ENCODE peak calls at places on chromosomes 4 and X, in nine cellular contexts. C, X, Y, M, F, G, J, N and I are unnamed samples.

GRCh38 chr4:25592670-25593069 is 63.0 kb upstream of the SLC34A2 start:
- DNase-seq in F (no peak), C (peak; percentile 9), J (no peak), G (no peak), Y (no peak), X (no peak), N (no peak), M (no peak), I (no peak)

GRCh38 chr4:102318526-102318925 is 26.8 kb downstream of the SLC39A8 start:
- DNase-seq in C (peak; percentile 7), G (no peak), N (no peak), F (no peak), X (no peak), M (no peak), Y (no peak), J (no peak), I (no peak)

GRCh38 chr4:20454440-20455037 is 202.8 kb downstream of the SLIT2 start:
- DNase-seq in F (no peak), G (no peak), N (no peak), J (no peak), Y (no peak), C (no peak), M (no peak), X (no peak), I (no peak)

GRCh38 chrX:46506076-46506475 is 39.1 kb downstream of the ZNF674 start:
- DNase-seq in G (no peak), M (no peak), X (no peak), N (no peak), J (no peak), F (no peak), Y (no peak), C (no peak), I (no peak)

GRCh38 chr4:111283066-111283677 is 660.3 kb upstream of the PITX2 start:
- DNase-seq in N (no peak), M (no peak), Y (peak; percentile 41), X (peak; percentile 44), G (peak; percentile 64), J (peak; percentile 86), C (peak; percentile 72), F (peak; percentile 3), I (peak; percentile 77)

GRCh38 chr4:158996669-158997074 is 106.2 kb upstream of the RAPGEF2 start:
- DNase-seq in Y (peak; percentile 94), F (no peak), J (no peak), G (peak; percentile 98), C (no peak), N (no peak), X (no peak), M (no peak), I (peak; percentile 97)

GRCh38 chr4:118967393-118967792 is 78.7 kb downstream of the SYNPO2 start:
- DNase-seq in M (no peak), F (no peak), N (no peak), Y (peak; percentile 33), G (peak; percentile 85), C (no peak), X (no peak), J (no peak), I (peak; percentile 82)

GRCh38 chrX:127519323-127519722 is 532.9 kb downstream of the ACTRT1 start:
- DNase-seq in G (no peak), N (no peak), M (no peak), Y (no peak), J (no peak), C (no peak), F (no peak), X (no peak), I (no peak)

GRCh38 chr4:16443504-16444088 is 217.3 kb upstream of the TAPT1 start:
- DNase-seq in Y (peak; percentile 39), C (no peak), M (no peak), J (no peak), N (no peak), G (peak; percentile 55), F (no peak), X (no peak), I (peak; percentile 65)

GRCh38 chr4:153151535-153152452 is 52.4 kb upstream of the TRIM2 start:
- DNase-seq in G (no peak), X (peak; percentile 69), C (peak; percentile 89), F (peak; percentile 13), J (no peak), N (no peak), M (peak; percentile 70), Y (peak; percentile 55), I (no peak)

GRCh38 chrX:71253253-71254091 is 468 bp downstream of the ZMYM3 start:
- DNase-seq in G (peak; percentile 24), N (no peak), C (peak; percentile 75), X (peak; percentile 28), Y (peak; percentile 14), J (no peak), F (peak; percentile 36), M (no peak), I (peak; percentile 20)

GRCh38 chrX:134624046-134624430 is 34.2 kb downstream of the PLAC1 start:
- DNase-seq in G (no peak), J (no peak), F (no peak), N (no peak), Y (no peak), C (no peak), M (no peak), X (no peak), I (no peak)

GRCh38 chr4:150302553-150302952 is 224.3 kb downstream of the DCLK2 start:
- DNase-seq in X (no peak), C (peak; percentile 58), F (no peak), G (peak; percentile 98), M (no peak), Y (peak; percentile 96), N (no peak), J (no peak), I (peak; percentile 90)

GRCh38 chrX:132968282-132968681 is 9.9 kb upstream of the HS6ST2 start:
- DNase-seq in N (no peak), F (no peak), C (no peak), Y (no peak), J (no peak), M (no peak), X (no peak), G (no peak), I (peak; percentile 11)

DNA sequence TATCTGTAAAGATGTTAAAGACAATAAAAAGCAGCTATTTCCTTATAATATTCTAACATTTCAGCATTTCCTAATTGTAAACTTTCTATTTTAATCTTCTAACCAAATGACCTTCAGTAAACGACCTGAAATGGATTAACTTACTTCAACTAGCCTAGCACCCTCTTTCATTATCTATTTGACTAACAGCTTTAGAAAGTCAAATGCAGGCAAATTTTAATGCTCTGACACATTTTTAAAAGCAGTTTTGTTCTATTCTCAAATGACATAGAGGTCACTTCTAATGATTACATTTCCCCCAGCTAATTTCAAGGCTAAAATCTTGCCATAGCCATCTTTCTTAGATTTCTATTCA is 41.9 kb downstream of the SLC7A11 start:
- DNase-seq in J (no peak), F (no peak), Y (no peak), C (no peak), M (no peak), X (no peak), G (no peak), N (no peak), I (no peak)
- TF ChIP-seq CTCF in J (no peak), F (no peak), Y (no peak), C (no peak), M (no peak), X (no peak), G (no peak), N (no peak), I (no peak)

GRCh38 chr4:151967074-151967473 is 206.3 kb upstream of the GATB start:
- DNase-seq in N (no peak), Y (no peak), M (no peak), G (no peak), X (no peak), C (no peak), J (no peak), F (no peak), I (no peak)

DNA sequence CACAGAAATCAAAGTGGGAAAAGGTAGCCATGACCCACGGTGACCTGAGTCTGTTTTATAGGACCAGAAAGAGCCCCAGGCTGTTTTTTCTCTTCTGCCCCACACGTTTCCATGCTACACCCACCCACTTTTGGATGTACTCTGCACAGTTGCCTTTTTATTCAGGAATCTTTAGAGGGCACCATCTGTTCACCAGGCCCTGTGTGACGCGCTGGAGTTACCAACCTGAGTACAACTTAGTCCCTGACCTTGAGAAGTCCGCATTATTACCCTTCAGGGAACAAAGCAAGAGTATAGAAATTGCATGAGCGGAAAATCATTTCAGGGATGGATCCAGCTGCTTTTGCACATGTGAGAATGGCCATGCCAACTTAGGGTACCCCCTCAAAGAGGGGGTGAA is 207.8 kb upstream of the GATB start:
- DNase-seq in N (no peak), X (no peak), C (no peak), M (no peak), Y (no peak), F (no peak), J (no peak), G (no peak), I (no peak)
- TF ChIP-seq CTCF in N (no peak), X (no peak), C (no peak), M (no peak), Y (no peak), F (no peak), J (no peak), G (no peak), I (no peak)

GRCh38 chr4:129046055-129046959 is 47.0 kb downstream of the SCLT1 start:
- DNase-seq in N (no peak), M (no peak), J (no peak), Y (no peak), F (no peak), X (no peak), G (no peak), C (no peak), I (no peak)

GRCh38 chr4:129043523-129043922 is 49.8 kb downstream of the SCLT1 start:
- DNase-seq in X (no peak), Y (peak; percentile 22), G (peak; percentile 37), M (no peak), N (no peak), J (no peak), F (no peak), C (no peak), I (peak; percentile 43)
- TF ChIP-seq CTCF in X (peak; percentile 24), Y (peak; percentile 46), G (peak; percentile 23), M (no peak), N (peak; percentile 7), J (no peak), F (no peak), C (no peak), I (peak; percentile 28)

DNA sequence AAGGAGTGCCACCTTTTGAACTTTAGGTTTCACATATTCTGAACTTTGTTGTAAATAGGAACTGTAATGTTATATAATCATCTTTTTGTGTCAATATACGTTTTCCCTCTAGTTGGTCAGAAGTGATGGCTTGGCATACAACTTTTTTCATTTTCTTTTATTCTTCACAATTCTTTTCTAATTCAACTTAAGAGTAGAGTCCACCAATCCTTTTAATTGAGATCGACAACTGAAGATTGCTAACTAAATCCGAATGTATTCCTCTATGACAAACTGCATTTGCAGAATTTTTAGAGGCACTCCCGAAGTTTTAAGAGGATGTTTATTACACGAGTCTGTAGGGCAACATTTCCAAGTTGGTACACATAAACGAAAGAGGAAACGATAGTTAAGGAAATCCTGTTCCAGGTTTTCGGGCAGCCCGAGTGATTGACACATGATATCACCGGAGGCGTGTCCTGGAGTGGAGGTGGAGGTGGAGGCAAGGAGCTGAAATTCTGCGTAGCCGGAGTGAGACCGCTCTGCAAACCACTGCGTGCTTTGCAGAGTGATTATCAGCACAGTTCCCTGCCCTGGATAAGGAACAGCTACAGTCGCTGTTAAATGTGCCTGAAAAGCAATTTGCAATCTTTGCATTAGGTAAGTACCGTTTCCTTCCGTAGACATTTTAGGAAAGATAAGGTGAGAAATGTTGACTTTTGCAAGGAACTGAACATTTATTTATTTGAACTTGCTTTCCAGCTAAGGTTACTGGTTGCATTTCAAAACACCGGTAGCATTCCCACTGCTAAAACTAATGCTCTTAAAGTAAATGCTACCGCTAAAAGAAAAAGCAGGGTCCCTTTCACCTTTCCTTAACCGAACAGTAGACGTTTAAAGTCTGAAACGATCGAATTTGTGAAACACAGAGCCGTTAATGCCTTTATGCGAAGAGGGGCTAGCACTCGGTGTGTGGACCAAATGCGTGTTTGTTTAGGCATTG is at the start of gene SPRY1:
- DNase-seq in F (peak; percentile 72), Y (peak; percentile 94), X (peak; percentile 60), G (peak; percentile 90), C (peak; percentile 83), N (peak; percentile 64), M (peak; percentile 74), J (peak; percentile 97), I (peak; percentile 95)
- TF ChIP-seq CTCF in F (no peak), Y (no peak), X (no peak), G (no peak), C (no peak), N (no peak), M (no peak), J (no peak), I (no peak)